ENCODE peak calls at places on chromosomes 4 and X, in seven cellular contexts. D, I, P, X, T, Y and R are unnamed samples.

GRCh38 chrX:10900585-10901289 is 210.4 kb upstream of the HCCS start:
- DNase-seq in T (no peak), Y (peak; percentile 51), I (no peak), D (no peak), X (peak; percentile 82), P (peak; percentile 84), R (peak; percentile 72)

GRCh38 chr4:40681600-40682297 is 52.1 kb upstream of the RBM47 start:
- DNase-seq in D (no peak), T (peak; percentile 50), P (no peak), X (no peak), I (no peak), Y (no peak), R (no peak)

GRCh38 chr4:77433102-77433733 is 172.4 kb upstream of the CXCL13 start:
- DNase-seq in P (peak; percentile 62), Y (peak; percentile 59), I (peak; percentile 42), X (peak; percentile 53), T (peak; percentile 64), D (peak; percentile 41), R (peak; percentile 21)

GRCh38 chr4:176791591-176792347 is 953 bp downstream of the VEGFC start:
- DNase-seq in D (no peak), P (peak; percentile 38), Y (peak; percentile 78), T (peak; percentile 67), X (no peak), I (no peak), R (no peak)

GRCh38 chr4:149845643-149846208 is 30.1 kb upstream of the IQCM start:
- DNase-seq in P (no peak), X (no peak), I (no peak), D (no peak), T (no peak), Y (no peak), R (no peak)

GRCh38 chrX:120301497-120301896 is 9.8 kb downstream of the TMEM255A start:
- DNase-seq in I (no peak), D (no peak), P (no peak), X (no peak), Y (no peak), T (no peak), R (no peak)

GRCh38 chrX:1093112-1093511 is 119.3 kb downstream of the CRLF2 start:
- DNase-seq in P (no peak), X (no peak), I (no peak), Y (no peak), T (no peak), D (no peak), R (no peak)

GRCh38 chrX:51825432-51825831 is 68.0 kb upstream of the MAGED1 start:
- DNase-seq in T (no peak), I (no peak), X (no peak), D (no peak), P (no peak), Y (no peak), R (no peak)

GRCh38 chr4:167622481-167623240 is 388.4 kb upstream of the SPOCK3 start:
- DNase-seq in Y (peak; percentile 59), T (peak; percentile 81), I (peak; percentile 46), D (no peak), X (peak; percentile 10), P (peak; percentile 69), R (peak; percentile 5)

GRCh38 chr4:10036926-10037325 is 15.6 kb upstream of the SLC2A9 start:
- DNase-seq in Y (no peak), X (no peak), D (no peak), I (no peak), T (no peak), P (no peak), R (no peak)

GRCh38 chr4:75345436-75345835 is 168.8 kb downstream of the RCHY1 start:
- DNase-seq in X (no peak), I (no peak), P (no peak), T (no peak), Y (peak; percentile 1), D (no peak), R (peak; percentile 1)

GRCh38 chrX:106249706-106250379 is 81.7 kb downstream of the PWWP3B start:
- DNase-seq in T (no peak), X (no peak), I (no peak), Y (no peak), D (no peak), P (no peak), R (peak; percentile 12)

GRCh38 chr4:36394352-36394903 is 113.0 kb downstream of the DTHD1 start:
- DNase-seq in Y (no peak), T (no peak), X (peak; percentile 5), P (peak; percentile 6), I (peak; percentile 60), D (no peak), R (no peak)

GRCh38 chrX:68654693-68655092 is 7.2 kb downstream of the STARD8 start:
- DNase-seq in D (no peak), T (no peak), X (no peak), I (no peak), P (no peak), Y (no peak), R (no peak)

GRCh38 chr4:162241857-162242256 is 78.1 kb upstream of the FSTL5 start:
- DNase-seq in D (no peak), P (no peak), I (no peak), T (no peak), Y (no peak), X (peak; percentile 27), R (no peak)

GRCh38 chr4:5753766-5754528 is 42.9 kb downstream of the EVC start:
- DNase-seq in I (peak; percentile 71), Y (peak; percentile 87), X (no peak), T (no peak), D (peak; percentile 70), P (peak; percentile 82), R (peak; percentile 89)

GRCh38 chr4:1380368-1381151 is 25.7 kb downstream of the NKX1-1 start:
- DNase-seq in T (no peak), D (no peak), Y (no peak), X (no peak), I (no peak), P (no peak), R (no peak)

GRCh38 chr4:155001229-155001628 is 207.2 kb upstream of the NPY2R start:
- DNase-seq in T (no peak), P (no peak), X (peak; percentile 18), Y (no peak), I (no peak), D (no peak), R (no peak)

GRCh38 chrX:8147216-8147615 is 23.9 kb downstream of the VCX2 start:
- DNase-seq in I (no peak), T (peak; percentile 52), D (peak; percentile 31), X (no peak), P (no peak), Y (no peak), R (peak; percentile 20)

GRCh38 chrX:17923546-17923945 is 62.4 kb upstream of the RAI2 start:
- DNase-seq in D (no peak), P (peak; percentile 11), I (no peak), X (no peak), Y (peak; percentile 4), T (no peak), R (no peak)

GRCh38 chr4:183499797-183500196 is 5.1 kb upstream of the ING2 start:
- DNase-seq in I (no peak), Y (no peak), P (no peak), D (no peak), T (no peak), X (no peak), R (no peak)

DNA sequence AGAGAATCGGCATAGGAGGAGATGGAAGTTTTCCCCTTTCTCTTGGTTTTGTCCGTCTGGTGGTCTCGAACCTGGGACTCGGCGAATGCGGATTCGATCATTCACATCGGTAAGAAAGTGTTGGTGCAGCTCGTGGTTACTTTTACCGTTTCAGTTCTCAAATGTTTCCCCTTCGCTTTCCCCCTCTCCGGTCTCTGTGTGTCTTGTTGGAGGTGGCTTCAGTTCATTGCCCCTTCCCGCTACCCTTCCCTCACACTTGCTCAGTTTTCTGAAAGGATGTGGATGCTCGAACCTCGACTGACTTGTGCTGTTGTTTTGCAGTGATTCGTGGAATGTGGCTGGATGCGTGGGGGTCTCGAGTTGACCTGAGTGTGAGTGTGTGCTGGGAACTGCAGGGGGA is 870 bp downstream of the GRID2 start:
- DNase-seq in P (no peak), I (no peak), Y (no peak), T (peak; percentile 43), D (no peak), X (no peak), R (no peak)
- TF ChIP-seq EZH2 in P (no peak), I (no peak), Y (peak; percentile 27), T (no peak), D (no peak), X (no peak), R (no peak)

GRCh38 chr4:174215936-174216699 is 67.3 kb downstream of the FBXO8 start:
- DNase-seq in D (no peak), Y (no peak), P (no peak), X (no peak), I (no peak), T (peak; percentile 61), R (no peak)
- TF ChIP-seq EZH2 in D (no peak), Y (no peak), P (no peak), X (no peak), I (no peak), T (no peak), R (no peak)

DNA sequence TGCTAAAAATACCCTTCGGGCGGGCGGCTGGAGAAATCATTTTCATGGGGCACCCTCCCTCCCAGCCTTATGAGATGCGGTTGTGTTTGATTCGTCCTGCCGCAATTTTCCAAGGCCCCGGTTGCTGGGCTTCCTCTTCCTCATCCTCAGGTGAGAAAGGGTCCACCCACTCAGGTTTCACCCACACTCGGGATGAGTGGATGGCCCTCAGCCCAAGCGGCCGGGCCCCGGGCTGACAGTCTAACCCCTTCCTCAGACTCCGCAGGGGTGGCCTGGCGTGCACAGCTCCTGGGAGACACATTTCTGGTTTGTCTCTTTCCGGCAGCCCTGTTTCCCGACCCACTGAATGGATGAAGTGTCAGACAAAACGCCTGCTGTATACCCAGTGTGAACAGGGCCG is 116.5 kb upstream of the LRPAP1 start:
- DNase-seq in Y (no peak), T (no peak), P (no peak), I (no peak), D (no peak), X (no peak), R (no peak)
- TF ChIP-seq EZH2 in Y (no peak), T (no peak), P (no peak), I (no peak), D (no peak), X (no peak), R (no peak)

GRCh38 chrX:41526268-41526667 is 79.1 kb downstream of the NYX start:
- DNase-seq in D (no peak), P (no peak), Y (no peak), T (no peak), I (no peak), X (no peak), R (no peak)

GRCh38 chrX:41526925-41527324 is 79.8 kb downstream of the NYX start:
- DNase-seq in I (no peak), P (peak; percentile 71), X (no peak), Y (peak; percentile 42), T (no peak), D (no peak), R (peak; percentile 25)

GRCh38 chrX:41529221-41529620 is 82.1 kb downstream of the NYX start:
- DNase-seq in D (no peak), T (no peak), Y (no peak), P (no peak), I (no peak), X (no peak), R (no peak)

GRCh38 chrX:41530082-41530481 is 82.9 kb downstream of the NYX start:
- DNase-seq in Y (no peak), P (no peak), I (no peak), D (no peak), X (no peak), T (no peak), R (no peak)

DNA sequence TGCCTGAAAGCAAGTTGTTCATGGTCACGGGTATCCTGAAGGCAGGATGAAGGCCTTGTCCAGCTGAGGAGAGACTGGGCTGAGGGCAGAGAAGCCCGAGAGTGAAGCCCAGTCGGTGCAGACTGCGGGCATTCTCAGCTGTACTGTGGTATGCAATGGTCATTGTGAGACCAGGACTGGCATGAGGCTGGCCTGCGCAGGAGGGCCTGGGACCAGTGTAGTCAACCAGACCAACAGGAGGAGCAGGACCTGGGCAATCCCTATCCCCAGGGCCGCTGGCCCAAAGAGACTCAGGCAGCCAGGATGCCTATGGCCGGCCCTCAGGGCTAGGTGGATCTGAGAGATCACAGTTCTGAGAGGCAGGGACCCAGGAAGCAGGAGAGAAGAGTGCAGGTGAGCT is 81.6 kb downstream of the NYX start:
- DNase-seq in I (no peak), D (no peak), Y (no peak), P (no peak), X (no peak), T (no peak), R (no peak)
- TF ChIP-seq EZH2 in I (no peak), D (no peak), Y (no peak), P (no peak), X (no peak), T (no peak), R (no peak)